ENCODE peak calls at places on chromosomes 7 and 10, in seven cellular contexts. Q, W, X, F, A, C and K are unnamed samples.
A peak's percentile ranks its signal among the peaks of the same experiment; 100 is the strongest.

GRCh38 chr10:218753-219152 is 83.5 kb downstream of the ZMYND11 start:
- DNase-seq in C (no peak), F (no peak), Q (no peak), W (peak; percentile 42), A (no peak), X (no peak), K (peak; percentile 72)

GRCh38 chr10:12431453-12432101 is 82.2 kb downstream of the CAMK1D start:
- DNase-seq in W (no peak), A (no peak), C (no peak), Q (no peak), X (no peak), F (no peak), K (no peak)

GRCh38 chr10:49089152-49089788 is 26.1 kb downstream of the VSTM4 start:
- DNase-seq in W (no peak), Q (no peak), C (no peak), X (no peak), A (no peak), F (no peak), K (no peak)

GRCh38 chr10:73097305-73097670 is 622 bp upstream of the P4HA1 start:
- DNase-seq in X (no peak), A (no peak), Q (no peak), C (no peak), F (no peak), W (no peak), K (no peak)

GRCh38 chr10:42646692-42647640 is 8.6 kb upstream of the ZNF33B start:
- DNase-seq in F (no peak), C (no peak), W (no peak), A (no peak), X (no peak), Q (no peak), K (no peak)

GRCh38 chr10:58153751-58154150 is 113.9 kb downstream of the IPMK start:
- DNase-seq in X (no peak), C (no peak), A (no peak), Q (no peak), F (no peak), W (no peak), K (no peak)

GRCh38 chr7:76236226-76236625 is 34.5 kb downstream of the SRRM3 start:
- DNase-seq in A (no peak), X (no peak), C (no peak), W (no peak), Q (no peak), F (no peak), K (no peak)

GRCh38 chr7:150994141-150994837 is 3.5 kb downstream of the NOS3 start:
- DNase-seq in C (peak; percentile 67), X (no peak), Q (no peak), W (no peak), F (no peak), A (no peak), K (no peak)

GRCh38 chr7:44801890-44802289 is 5.4 kb downstream of the PPIA start:
- DNase-seq in X (no peak), C (no peak), W (peak; percentile 51), A (no peak), Q (no peak), F (no peak), K (peak; percentile 57)

GRCh38 chr10:89074120-89074519 is 83.5 kb downstream of the FAS start:
- DNase-seq in Q (no peak), X (no peak), A (no peak), F (no peak), C (no peak), W (no peak), K (peak; percentile 44)

GRCh38 chr7:33061282-33061928 is 1.2 kb downstream of the NT5C3A start:
- DNase-seq in C (peak; percentile 30), A (no peak), F (no peak), W (no peak), X (no peak), Q (no peak), K (no peak)

GRCh38 chr7:353746-354325 is 63.9 kb downstream of the FOXL3 start:
- DNase-seq in W (no peak), Q (peak; percentile 13), A (no peak), X (no peak), F (no peak), C (no peak), K (peak; percentile 22)

GRCh38 chr10:42999385-43000020 is 77.4 kb upstream of the RET start:
- DNase-seq in X (no peak), Q (no peak), A (no peak), W (no peak), C (no peak), F (no peak), K (no peak)

GRCh38 chr10:36393800-36394199 is 731.6 kb upstream of the ANKRD30A start:
- DNase-seq in C (no peak), A (no peak), F (no peak), Q (no peak), W (no peak), X (no peak), K (peak; percentile 63)

GRCh38 chr7:158101821-158102450 is 485.7 kb downstream of the PTPRN2 start:
- DNase-seq in A (no peak), X (no peak), W (no peak), C (no peak), Q (no peak), F (no peak), K (no peak)

GRCh38 chr7:36185732-36186131 is 32.7 kb downstream of the EEPD1 start:
- DNase-seq in W (no peak), Q (no peak), A (no peak), F (no peak), X (no peak), C (no peak), K (no peak)

GRCh38 chr7:14457567-14458453 is 444.7 kb downstream of the DGKB start:
- DNase-seq in W (peak; percentile 78), F (peak; percentile 68), C (peak; percentile 72), A (peak; percentile 41), X (peak; percentile 78), Q (peak; percentile 31), K (peak; percentile 80)